ENCODE peak calls at places on chromosomes 1 and 21, in eight cellular contexts. Q is lung, C is breast epithelium, O is cardiac fibroblast, M is heart left ventricle, P is uterus, D is tibial artery, S is HCT116. Y is an unnamed sample.

GRCh38 chr1:29379438-29380073 is 143.2 kb downstream of the PTPRU start:
- DNase-seq in Q (no peak), C (no peak), O (peak), M (no peak), P (no peak), D (no peak), S (peak), Y (no peak)

GRCh38 chr1:231460614-231461013 is 38.5 kb upstream of the EGLN1 start:
- DNase-seq in Q (no peak), C (no peak), O (peak), M (no peak), P (no peak), D (no peak), S (no peak), Y (peak)

GRCh38 chr1:114292194-114292593 is 138.5 kb upstream of the SYT6 start:
- DNase-seq in Q (no peak), C (no peak), O (no peak), M (no peak), P (no peak), D (no peak), S (no peak), Y (no peak)

GRCh38 chr1:231172411-231172810 is 10.6 kb downstream of the TRIM67 start:
- DNase-seq in Q (no peak), C (no peak), O (no peak), M (no peak), P (no peak), D (no peak), S (no peak), Y (no peak)

GRCh38 chr1:207069059-207069458 is 16.0 kb downstream of the PFKFB2 start:
- DNase-seq in Q (no peak), C (no peak), O (no peak), M (no peak), P (no peak), D (no peak), S (no peak), Y (no peak)

GRCh38 chr1:47568763-47569162 is 130.9 kb downstream of the FOXD2 start:
- DNase-seq in Q (no peak), C (no peak), O (no peak), M (no peak), P (no peak), D (no peak), S (no peak), Y (no peak)

GRCh38 chr1:206705187-206705586 is 20.5 kb downstream of the MAPKAPK2 start:
- DNase-seq in Q (no peak), C (no peak), O (peak), M (no peak), P (no peak), D (peak), S (no peak), Y (no peak)

GRCh38 chr1:53532912-53533311 is 73.7 kb downstream of the DMRTB1 start:
- DNase-seq in Q (no peak), C (no peak), O (no peak), M (no peak), P (no peak), D (no peak), S (no peak), Y (no peak)

GRCh38 chr1:1901641-1902294 is 10.9 kb upstream of the GNB1 start:
- DNase-seq in Q (no peak), C (no peak), O (no peak), M (peak), P (no peak), D (no peak), S (no peak), Y (no peak)

GRCh38 chr1:204915856-204916485 is 45.3 kb downstream of the NFASC start:
- DNase-seq in Q (no peak), C (no peak), O (no peak), M (no peak), P (no peak), D (no peak), S (no peak), Y (no peak)

DNA sequence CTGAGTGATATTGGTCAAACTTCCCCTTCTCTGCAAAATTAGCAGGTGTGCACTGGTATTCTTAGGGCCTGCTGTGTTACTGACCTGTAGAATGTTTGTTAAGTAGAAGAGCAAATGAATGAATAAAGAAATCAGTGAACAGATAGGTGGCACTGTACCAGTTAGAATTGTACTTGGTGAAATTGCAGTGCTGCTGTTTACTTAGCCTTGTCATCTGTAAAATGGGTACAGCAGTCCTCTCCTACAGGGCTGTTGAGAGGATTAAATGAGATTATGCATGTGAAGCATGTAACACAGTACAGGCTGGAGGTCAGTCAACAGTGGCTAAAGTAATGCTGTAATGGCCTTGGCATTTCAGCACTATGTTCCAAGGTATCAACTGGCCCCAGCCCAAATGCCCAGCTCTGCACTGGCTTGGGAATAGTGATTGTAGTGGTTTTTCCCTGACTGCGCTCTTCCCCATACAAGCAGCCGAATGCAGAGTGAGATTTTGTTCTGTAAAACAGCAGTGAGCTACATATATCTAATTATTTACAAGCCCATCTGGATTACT is 10.5 kb downstream of the VANGL1 start:
- DNase-seq in Q (no peak), C (no peak), O (no peak), M (no peak), P (no peak), D (no peak), S (no peak), Y (no peak)
- TF ChIP-seq CTCF in Q (no peak), C (no peak), O (no peak), M (no peak), P (no peak), D (no peak), S (no peak), Y (no peak)

DNA sequence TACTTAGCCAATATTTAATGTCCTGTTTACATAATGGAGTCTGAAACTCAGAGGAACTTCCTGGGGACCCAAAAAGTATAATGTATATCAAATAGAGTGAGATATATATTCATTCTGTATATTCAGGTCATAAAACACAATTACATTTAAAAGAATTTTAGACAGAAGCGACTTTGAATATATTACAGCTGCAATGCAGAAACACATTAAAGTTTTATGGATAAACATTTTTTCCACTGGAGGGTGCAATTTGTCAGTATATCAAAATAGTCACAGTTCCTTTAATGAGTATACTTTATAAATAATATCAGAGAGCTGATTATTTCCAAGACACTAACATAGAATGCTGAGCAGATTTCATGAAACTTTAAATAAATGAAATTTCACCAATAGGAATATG is 43.9 kb upstream of the CRB1 start:
- DNase-seq in Q (no peak), C (no peak), O (peak), M (no peak), P (no peak), D (no peak), S (no peak), Y (no peak)
- TF ChIP-seq CTCF in Q (no peak), C (no peak), O (peak), M (peak), P (no peak), D (no peak), S (peak), Y (no peak)

GRCh38 chr21:15209224-15209623 is 144.4 kb upstream of the NRIP1 start:
- DNase-seq in Q (no peak), C (no peak), O (no peak), M (no peak), P (no peak), D (no peak), S (no peak), Y (no peak)
- TF ChIP-seq CTCF in Q (no peak), C (no peak), O (no peak), M (no peak), P (no peak), D (no peak), S (no peak), Y (no peak)

GRCh38 chr21:26597023-26597422 is 23.9 kb upstream of the CYYR1 start:
- DNase-seq in Q (no peak), C (no peak), O (no peak), M (no peak), P (no peak), D (no peak), S (no peak), Y (no peak)

GRCh38 chr21:26593800-26594199 is 20.7 kb upstream of the CYYR1 start:
- DNase-seq in Q (no peak), C (no peak), O (no peak), M (no peak), P (no peak), D (no peak), S (no peak), Y (no peak)

GRCh38 chr21:26595971-26596370 is 22.9 kb upstream of the CYYR1 start:
- DNase-seq in Q (no peak), C (no peak), O (no peak), M (no peak), P (no peak), D (no peak), S (no peak), Y (no peak)

DNA sequence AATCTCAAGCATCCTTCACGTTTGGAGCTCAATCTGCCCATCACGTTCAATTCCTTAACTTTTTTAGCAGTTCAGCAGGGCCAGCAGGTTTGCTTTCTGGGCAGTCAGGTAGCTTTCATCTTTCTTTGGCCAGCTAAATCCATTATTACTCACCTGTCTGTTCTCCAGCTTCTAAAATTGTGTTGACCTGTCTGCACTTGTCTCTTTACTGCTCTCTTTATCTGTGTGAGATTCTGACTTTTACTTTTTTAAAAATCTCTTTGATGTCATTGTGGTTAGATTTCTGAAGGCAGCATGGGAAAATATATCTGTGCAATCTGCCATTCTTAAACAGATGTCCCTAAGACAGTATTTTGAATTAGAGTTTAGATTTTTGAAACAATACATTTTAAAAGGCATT is 24.9 kb upstream of the CYYR1 start:
- DNase-seq in Q (no peak), C (no peak), O (no peak), M (no peak), P (no peak), D (no peak), S (no peak), Y (no peak)
- TF ChIP-seq CTCF in Q (no peak), C (no peak), O (no peak), M (no peak), P (no peak), D (no peak), S (no peak), Y (no peak)

GRCh38 chr1:10597492-10597891 is 122.7 kb downstream of the PEX14 start:
- DNase-seq in Q (no peak), C (no peak), O (no peak), M (no peak), P (no peak), D (no peak), S (no peak), Y (no peak)

GRCh38 chr1:10596780-10597179 is 122.0 kb downstream of the PEX14 start:
- DNase-seq in Q (no peak), C (no peak), O (no peak), M (no peak), P (no peak), D (no peak), S (no peak), Y (no peak)

GRCh38 chr1:10601342-10602060 is 126.8 kb downstream of the PEX14 start:
- DNase-seq in Q (no peak), C (peak), O (no peak), M (no peak), P (no peak), D (no peak), S (no peak), Y (no peak)

GRCh38 chr1:10598088-10598712 is 123.5 kb downstream of the PEX14 start:
- DNase-seq in Q (no peak), C (peak), O (no peak), M (no peak), P (no peak), D (no peak), S (no peak), Y (no peak)

GRCh38 chr1:10599194-10599861 is 124.6 kb downstream of the PEX14 start:
- DNase-seq in Q (no peak), C (no peak), O (peak), M (no peak), P (no peak), D (no peak), S (peak), Y (no peak)
- TF ChIP-seq CTCF in Q (no peak), C (no peak), O (no peak), M (no peak), P (no peak), D (no peak), S (no peak), Y (no peak)

Y was measured in natural killer cell.